ENCODE peak calls at places on chromosome 6, in six cellular contexts. A is pancreas, M is fibroblast of pulmonary artery, S is HL-60, C is colonic mucosa, O is A549. I is an unnamed sample.

GRCh38 chr6:169956580-169956979 is 205.2 kb downstream of the ERMARD start:
- DNase-seq in C (peak; percentile 8), A (no peak), O (no peak), M (no peak), S (no peak), I (no peak)

GRCh38 chr6:37048851-37049734 is 43.6 kb downstream of the FGD2 start:
- DNase-seq in S (no peak), M (peak; percentile 95), A (peak; percentile 81), C (peak; percentile 47), O (no peak), I (peak; percentile 55)

GRCh38 chr6:43763812-43764522 is 6.0 kb upstream of the VEGFA start:
- DNase-seq in C (no peak), O (no peak), S (no peak), M (no peak), A (no peak), I (no peak)

GRCh38 chr6:13413906-13414555 is 73.4 kb downstream of the GFOD1 start:
- DNase-seq in A (no peak), O (no peak), M (no peak), S (no peak), C (no peak), I (no peak)

GRCh38 chr6:113734886-113735481 is 122.2 kb upstream of the MARCKS start:
- DNase-seq in A (no peak), C (no peak), O (no peak), M (peak; percentile 29), S (no peak), I (no peak)

GRCh38 chr6:130434174-130434873 is 68.5 kb downstream of the TMEM200A start:
- DNase-seq in A (no peak), S (no peak), C (no peak), M (peak; percentile 31), O (no peak), I (no peak)

GRCh38 chr6:14110001-14110818 is 7.4 kb upstream of the CD83 start:
- DNase-seq in A (no peak), O (no peak), C (no peak), M (no peak), S (no peak), I (peak; percentile 69)

GRCh38 chr6:16712931-16713484 is 48.3 kb downstream of the ATXN1 start:
- DNase-seq in O (no peak), A (no peak), S (peak; percentile 80), M (peak; percentile 96), C (no peak), I (no peak)

GRCh38 chr6:163412345-163412744 is 2.2 kb upstream of the QKI start:
- DNase-seq in A (no peak), C (no peak), S (no peak), M (no peak), O (no peak), I (no peak)
- H3K4me3 ChIP-seq in A (no peak overlapping the region), C (no peak overlapping the region), S (peak overlapping the region; percentile 52), M (peak overlapping the region; percentile 67), O (peak overlapping the region; percentile 91), I (peak overlapping the region; percentile 91)

GRCh38 chr6:158387036-158387435 is 74.8 kb downstream of the TULP4 start:
- DNase-seq in O (peak; percentile 6), S (no peak), C (no peak), M (no peak), A (no peak), I (no peak)
- TF ChIP-seq CTCF in O (no peak), S (no peak), C (no peak), M (peak; percentile 14), A (no peak), I (no peak)

DNA sequence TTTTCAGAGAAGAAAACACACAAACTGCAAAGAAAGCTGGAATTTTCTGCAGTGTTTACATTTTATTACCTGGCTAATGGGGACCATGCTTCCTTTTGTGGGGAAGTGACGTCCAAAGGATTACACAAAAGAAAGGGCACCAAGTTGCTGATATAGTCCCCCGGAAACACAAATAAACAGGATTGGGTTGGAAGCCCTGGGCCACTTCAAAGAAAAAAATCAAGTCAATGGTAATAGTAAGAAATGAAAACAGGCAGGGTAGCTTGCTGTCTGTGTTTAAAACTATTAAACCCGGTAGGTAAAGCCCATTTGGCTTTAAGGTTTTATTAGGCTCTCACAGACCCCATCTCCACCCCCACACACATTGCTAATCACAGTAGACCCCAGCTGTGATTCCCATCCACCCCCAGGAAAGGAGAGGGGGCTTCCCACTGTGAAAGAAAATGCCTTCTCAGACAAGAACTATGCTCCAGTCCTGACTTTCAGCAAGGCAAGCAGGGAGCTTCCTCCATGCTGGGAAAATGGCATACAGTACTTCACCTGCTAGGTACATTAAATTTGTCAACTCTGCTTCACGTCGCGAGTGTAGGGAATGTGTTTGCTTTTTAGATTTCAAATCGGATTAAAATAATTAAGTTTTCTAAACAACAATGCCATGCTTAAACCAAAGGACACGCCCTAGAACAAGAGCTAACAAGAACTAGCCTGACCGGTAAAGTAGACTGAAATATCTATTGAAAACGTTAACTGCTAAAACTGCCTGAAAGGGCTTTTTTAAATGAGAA is 1.1 kb downstream of the PERP start:
- DNase-seq in M (no peak), C (peak; percentile 40), A (no peak), S (no peak), O (no peak), I (no peak)
- H3K4me3 ChIP-seq in M (peak overlapping the region; percentile 63), C (peak overlapping the region; percentile 79), A (peak overlapping the region; percentile 93), S (no peak overlapping the region), O (peak overlapping the region; percentile 67), I (no peak overlapping the region)

GRCh38 chr6:143061597-143062385 is 1.1 kb downstream of the AIG1 start:
- DNase-seq in S (no peak), A (no peak), C (no peak), M (no peak), O (no peak), I (no peak)

GRCh38 chr6:143059616-143060353 is 904 bp upstream of the AIG1 start:
- DNase-seq in M (peak; percentile 82), O (no peak), A (no peak), C (peak; percentile 21), S (peak; percentile 80), I (no peak)

GRCh38 chr6:143060806-143061596 is at the start of gene AIG1:
- DNase-seq in M (no peak), C (peak; percentile 79), O (peak; percentile 43), A (no peak), S (peak; percentile 44), I (peak; percentile 22)

GRCh38 chr6:143058987-143059386 is 1.7 kb upstream of the AIG1 start:
- DNase-seq in A (no peak), O (no peak), M (no peak), S (no peak), C (no peak), I (no peak)

GRCh38 chr6:143060354-143060805 is 309 bp upstream of the AIG1 start:
- DNase-seq in C (peak; percentile 80), M (peak; percentile 83), S (peak; percentile 70), A (peak; percentile 90), O (peak; percentile 63), I (peak; percentile 64)
- TF ChIP-seq CTCF in C (no peak), M (no peak), S (no peak), A (no peak), O (peak; percentile 13), I (peak; percentile 15)

GRCh38 chr6:109512271-109512817 is 29.3 kb upstream of the ZBTB24 start:
- DNase-seq in A (no peak), C (no peak), O (no peak), M (peak; percentile 55), S (no peak), I (no peak)

GRCh38 chr6:109513571-109514071 is 30.6 kb upstream of the ZBTB24 start:
- DNase-seq in S (no peak), C (no peak), O (no peak), M (peak; percentile 93), A (no peak), I (no peak)

GRCh38 chr6:109516929-109517328 is 33.9 kb upstream of the ZBTB24 start:
- DNase-seq in A (no peak), C (no peak), O (no peak), M (no peak), S (no peak), I (no peak)

GRCh38 chr6:109514946-109515345 is 31.9 kb upstream of the ZBTB24 start:
- DNase-seq in A (no peak), M (no peak), O (no peak), C (no peak), S (no peak), I (no peak)

GRCh38 chr6:109515781-109516409 is 32.9 kb upstream of the ZBTB24 start:
- DNase-seq in C (no peak), S (no peak), A (no peak), M (no peak), O (no peak), I (no peak)
- H3K4me3 ChIP-seq in C (no peak overlapping the region), S (no peak overlapping the region), A (no peak overlapping the region), M (no peak overlapping the region), O (no peak overlapping the region), I (no peak overlapping the region)

GRCh38 chr6:97218912-97219311 is 64.1 kb downstream of the MMS22L start:
- DNase-seq in O (no peak), S (no peak), C (no peak), M (no peak), A (no peak), I (no peak)

GRCh38 chr6:97215157-97215769 is 67.8 kb downstream of the MMS22L start:
- DNase-seq in A (no peak), C (peak; percentile 21), S (no peak), M (peak; percentile 77), O (peak; percentile 0), I (no peak)
- TF ChIP-seq CTCF in A (no peak), C (peak; percentile 21), S (no peak), M (peak; percentile 73), O (peak; percentile 46), I (peak; percentile 17)

I was measured in GM12864.